ENCODE peak calls at places on chromosomes 12 and 14, in seven cellular contexts. Z is HepG2, U is GM12891, M is H1, T is K562, X is SK-N-SH, N is GM12878. R is an unnamed sample.

GRCh38 chr14:89241934-89242670 is 174.9 kb downstream of the FOXN3 start:
- DNase-seq in X (no peak), N (no peak), Z (no peak), M (no peak), T (no peak), U (no peak), R (no peak)

GRCh38 chr12:122117979-122118378 is 39.4 kb downstream of the MLXIP start:
- DNase-seq in Z (no peak), U (no peak), M (no peak), N (no peak), X (no peak), T (no peak), R (no peak)

GRCh38 chr14:94581127-94581999 is at the start of gene SERPINA5:
- DNase-seq in Z (peak; percentile 83), X (peak; percentile 80), N (no peak), T (peak; percentile 52), M (no peak), U (no peak), R (no peak)

GRCh38 chr12:30792648-30793499 is 38.1 kb upstream of the CAPRIN2 start:
- DNase-seq in T (no peak), N (no peak), U (no peak), M (no peak), Z (peak; percentile 18), X (no peak), R (no peak)

GRCh38 chr14:67650694-67651093 is 23.7 kb downstream of the VTI1B start:
- DNase-seq in U (no peak), M (no peak), T (no peak), X (no peak), N (no peak), Z (no peak), R (no peak)

GRCh38 chr12:120056739-120057138 is 59.8 kb downstream of the RAB35 start:
- DNase-seq in N (no peak), U (no peak), Z (no peak), T (no peak), X (no peak), M (no peak), R (no peak)

GRCh38 chr14:56745091-56745490 is 65.2 kb downstream of the OTX2 start:
- DNase-seq in M (no peak), X (no peak), Z (no peak), T (no peak), N (no peak), U (no peak), R (no peak)

GRCh38 chr12:8572507-8572906 is 31.8 kb upstream of the CLEC4E start:
- DNase-seq in M (no peak), T (no peak), U (no peak), Z (no peak), X (no peak), N (no peak), R (no peak)

GRCh38 chr12:114882083-114882482 is 198.1 kb upstream of the TBX3 start:
- DNase-seq in X (no peak), Z (no peak), T (no peak), U (no peak), M (no peak), N (no peak), R (no peak)

GRCh38 chr12:11814362-11814761 is 164.9 kb downstream of the ETV6 start:
- DNase-seq in M (no peak), X (no peak), T (no peak), U (no peak), N (no peak), Z (peak; percentile 43), R (no peak)

GRCh38 chr14:99408971-99409289 is 71.7 kb downstream of the SETD3 start:
- DNase-seq in U (no peak), M (no peak), N (no peak), Z (no peak), X (no peak), T (no peak), R (no peak)

GRCh38 chr12:129997239-129997638 is 93.4 kb upstream of the TMEM132D start:
- DNase-seq in T (no peak), M (peak; percentile 34), N (no peak), U (no peak), X (no peak), Z (no peak), R (no peak)

GRCh38 chr12:102978316-102978715 is 20.8 kb downstream of the ASCL1 start:
- DNase-seq in U (no peak), M (no peak), Z (no peak), X (no peak), T (no peak), N (no peak), R (no peak)

GRCh38 chr12:88693837-88694445 is 113.7 kb upstream of the KITLG start:
- DNase-seq in X (no peak), U (no peak), Z (no peak), N (no peak), M (no peak), T (no peak), R (no peak)

GRCh38 chr12:55074771-55075170 is 51.4 kb upstream of the OR9K2 start:
- DNase-seq in X (no peak), Z (no peak), N (no peak), M (no peak), U (no peak), T (no peak), R (no peak)

GRCh38 chr12:59734371-59734770 is 138.5 kb downstream of the SLC16A7 start:
- DNase-seq in T (no peak), X (no peak), U (no peak), N (no peak), Z (no peak), M (no peak), R (no peak)

GRCh38 chr14:69483765-69484443 is 624 bp upstream of the PLEKHD1 start:
- DNase-seq in Z (no peak), T (no peak), U (no peak), M (no peak), N (no peak), X (peak; percentile 82), R (no peak)

GRCh38 chr12:16608346-16608745 is 2.4 kb upstream of the LMO3 start:
- DNase-seq in T (no peak), U (no peak), X (no peak), M (no peak), N (no peak), Z (no peak), R (no peak)

GRCh38 chr12:89919241-89919906 is 210.7 kb upstream of the ATP2B1 start:
- DNase-seq in X (no peak), Z (no peak), M (no peak), N (no peak), T (no peak), U (no peak), R (no peak)

GRCh38 chr12:100576311-100577036 is 3.0 kb downstream of the GAS2L3 start:
- DNase-seq in T (no peak), N (no peak), U (no peak), X (no peak), M (no peak), Z (no peak), R (no peak)

GRCh38 chr12:125983784-125984510 is 918.7 kb downstream of the AACS start:
- DNase-seq in T (no peak), N (no peak), X (peak; percentile 20), M (no peak), Z (no peak), U (no peak), R (no peak)

GRCh38 chr12:79983969-79984629 is 49.2 kb upstream of the PPP1R12A start:
- DNase-seq in N (no peak), U (no peak), T (no peak), M (no peak), Z (no peak), X (no peak), R (no peak)

DNA sequence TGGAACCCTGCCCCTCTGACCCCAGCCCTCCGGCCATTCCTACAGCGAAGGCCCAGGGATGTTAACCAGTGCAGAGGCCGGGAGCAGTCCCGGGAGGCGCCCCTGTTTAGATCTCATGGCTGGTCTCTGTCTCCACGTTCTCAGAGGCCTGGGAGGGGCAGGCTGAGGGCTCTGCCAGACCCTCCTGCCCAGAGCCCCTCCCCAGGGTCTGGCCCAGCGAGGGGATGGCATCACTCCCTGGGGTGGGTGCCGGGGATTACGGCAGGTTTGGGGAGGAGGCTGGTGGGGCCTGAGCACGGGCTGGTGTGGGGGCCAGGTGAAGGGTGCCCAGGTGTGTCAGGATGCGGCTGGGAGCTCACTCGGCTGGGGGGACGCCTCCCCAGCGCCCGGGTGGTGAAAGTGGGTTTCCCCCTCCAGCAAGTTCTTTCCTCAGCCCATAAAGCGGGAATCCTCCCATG is 156.3 kb upstream of the C14orf180 start:
- DNase-seq in M (no peak), Z (no peak), N (no peak), X (peak; percentile 40), T (no peak), U (no peak), R (no peak)
- TF ChIP-seq TAF1 in M (no peak), Z (no peak), N (no peak), X (no peak), T (no peak), U (no peak), R (no peak)

DNA sequence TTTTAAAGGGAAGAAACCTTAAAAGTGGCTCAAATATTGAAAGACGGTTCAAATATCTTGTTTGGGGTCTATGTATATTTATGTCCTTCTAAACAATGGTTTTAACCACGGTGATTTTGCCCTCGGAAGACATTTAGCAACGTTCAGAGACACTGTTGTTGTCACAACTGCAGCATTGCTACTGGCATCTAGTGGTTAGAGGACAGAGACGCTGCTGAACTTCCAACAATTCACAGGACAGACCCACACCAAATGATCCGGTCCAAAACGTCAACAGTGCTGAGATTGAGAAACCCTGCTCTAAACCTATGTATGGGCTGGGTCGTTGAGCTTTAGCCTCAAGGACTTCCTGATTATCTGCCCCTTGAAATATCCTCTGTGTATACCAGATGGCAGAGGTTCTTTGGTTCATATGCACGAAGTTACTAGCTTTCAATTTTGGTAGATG is 1.7 kb downstream of the ANGEL1 start:
- DNase-seq in T (no peak), N (no peak), U (peak; percentile 25), M (no peak), Z (peak; percentile 80), X (peak; percentile 36), R (no peak)
- TF ChIP-seq TAF1 in T (no peak), N (no peak), U (no peak), M (no peak), Z (no peak), X (no peak), R (no peak)

GRCh38 chr14:24232645-24233537 is at the start of gene GMPR2:
- DNase-seq in N (no peak), X (peak; percentile 67), T (peak; percentile 41), M (no peak), U (no peak), Z (no peak), R (no peak)
- TF ChIP-seq TAF1 in N (peak; percentile 82), X (peak; percentile 28), T (peak; percentile 42), M (peak; percentile 60), U (peak; percentile 12), Z (peak; percentile 85), R (peak; percentile 75)

GRCh38 chr14:23640524-23641141 is 4.5 kb downstream of the DHRS2 start:
- DNase-seq in Z (peak; percentile 54), M (no peak), U (no peak), N (no peak), T (no peak), X (peak; percentile 24), R (no peak)
- TF ChIP-seq TAF1 in Z (no peak), M (no peak), U (no peak), N (no peak), T (no peak), X (no peak), R (no peak)